ENCODE peak calls at places on chromosomes 4 and X, in seven cellular contexts. P is cardiac fibroblast, X is BE2C, G is upper lobe of right lung, W is adrenal gland, T is HL-60, D is thoracic aorta. U is an unnamed sample.

GRCh38 chrX:150692837-150693781 is at the start of gene MTMR1:
- DNase-seq in W (no peak), P (no peak), G (peak; percentile 74), T (no peak), X (peak; percentile 41), D (no peak), U (no peak)

GRCh38 chr4:5370286-5370685 is 319.0 kb downstream of the STK32B start:
- DNase-seq in X (no peak), G (no peak), P (no peak), D (no peak), W (no peak), T (no peak), U (peak; percentile 27)

GRCh38 chr4:61772116-61772515 is 572.0 kb downstream of the ADGRL3 start:
- DNase-seq in W (no peak), G (no peak), D (no peak), T (no peak), P (peak; percentile 18), X (no peak), U (no peak)

GRCh38 chr4:77152421-77152820 is 4.6 kb upstream of the CCNG2 start:
- DNase-seq in P (no peak), X (no peak), T (no peak), W (no peak), G (no peak), D (no peak), U (peak; percentile 8)

GRCh38 chr4:150867148-150867547 is 147.9 kb downstream of the LRBA start:
- DNase-seq in P (peak; percentile 91), G (no peak), W (peak; percentile 48), D (no peak), T (peak; percentile 66), X (peak; percentile 57), U (peak; percentile 84)

GRCh38 chr4:168722391-168722790 is 225.5 kb downstream of the PALLD start:
- DNase-seq in D (no peak), W (no peak), T (no peak), G (no peak), P (peak; percentile 51), X (no peak), U (no peak)

GRCh38 chr4:27684501-27685077 is 823.9 kb downstream of the STIM2 start:
- DNase-seq in D (no peak), W (peak; percentile 62), X (peak; percentile 60), T (peak; percentile 45), P (peak; percentile 62), G (peak; percentile 56), U (peak; percentile 61)

GRCh38 chrX:39253551-39253950 is 452.3 kb downstream of the MID1IP1 start:
- DNase-seq in W (no peak), X (no peak), P (no peak), T (no peak), D (no peak), G (no peak), U (no peak)

GRCh38 chr4:16508968-16509367 is 282.7 kb upstream of the TAPT1 start:
- DNase-seq in T (no peak), G (no peak), P (peak; percentile 27), X (no peak), D (no peak), W (no peak), U (no peak)

GRCh38 chrX:109484886-109485285 is 3.0 kb upstream of the GUCY2F start:
- DNase-seq in D (no peak), X (no peak), P (no peak), T (no peak), W (no peak), G (no peak), U (no peak)

GRCh38 chrX:38878674-38879375 is 77.6 kb downstream of the MID1IP1 start:
- DNase-seq in T (no peak), P (no peak), G (no peak), W (no peak), D (no peak), X (no peak), U (no peak)

GRCh38 chrX:40132751-40133150 is 35.0 kb upstream of the BCOR start:
- DNase-seq in W (peak; percentile 89), P (peak; percentile 87), X (no peak), G (no peak), T (no peak), D (peak; percentile 55), U (peak; percentile 87)

GRCh38 chr4:70313736-70314135 is 21.0 kb upstream of the CABS1 start:
- DNase-seq in X (no peak), P (no peak), T (no peak), G (no peak), D (no peak), W (no peak), U (no peak)

GRCh38 chrX:119467433-119467832 is 811 bp upstream of the SLC25A5 start:
- DNase-seq in X (no peak), T (no peak), W (no peak), P (no peak), G (no peak), D (no peak), U (no peak)

GRCh38 chr4:36399762-36400353 is 118.4 kb downstream of the DTHD1 start:
- DNase-seq in T (peak; percentile 32), D (no peak), G (no peak), X (no peak), P (peak; percentile 18), W (peak; percentile 38), U (peak; percentile 2)

GRCh38 chrX:99717716-99718115 is 692.4 kb downstream of the PCDH19 start:
- DNase-seq in G (no peak), P (no peak), T (no peak), D (no peak), W (no peak), X (no peak), U (no peak)

GRCh38 chr4:150886597-150886996 is 128.5 kb downstream of the LRBA start:
- DNase-seq in W (no peak), P (peak; percentile 34), G (no peak), X (no peak), T (no peak), D (no peak), U (peak; percentile 71)

GRCh38 chrX:10636337-10636736 is 16.0 kb upstream of the MID1 start:
- DNase-seq in G (no peak), X (peak; percentile 32), W (peak; percentile 55), T (no peak), P (peak; percentile 79), D (no peak), U (peak; percentile 74)

GRCh38 chr4:8538703-8539567 is 41.3 kb upstream of the GPR78 start:
- DNase-seq in D (no peak), G (peak; percentile 53), W (peak; percentile 92), X (no peak), P (peak; percentile 84), T (no peak), U (peak; percentile 93)

DNA sequence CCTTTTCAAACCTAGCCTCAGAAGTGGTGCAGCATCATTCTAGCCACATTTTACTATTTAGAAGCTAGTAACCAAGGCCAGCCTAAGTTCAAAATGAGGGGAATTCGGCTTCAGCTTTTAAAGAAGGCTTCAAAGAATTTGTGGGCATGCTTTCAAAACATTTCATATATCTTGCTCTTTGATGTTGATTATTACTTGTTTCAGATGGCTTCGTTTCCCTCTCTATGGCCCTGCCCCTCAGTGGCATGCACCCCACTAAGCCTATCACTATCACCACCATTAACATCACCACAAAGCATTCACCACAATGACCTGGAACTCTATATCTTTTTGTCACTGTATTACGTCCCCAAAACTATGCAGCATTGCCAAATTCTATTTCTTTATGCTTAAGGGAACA is 51.2 kb upstream of the FAM47B start:
- DNase-seq in P (no peak), X (no peak), G (no peak), D (no peak), W (no peak), T (no peak), U (no peak)
- H3K4me3 ChIP-seq in P (no peak overlapping the region), X (no peak overlapping the region), G (no peak overlapping the region), D (no peak overlapping the region), W (no peak overlapping the region), T (no peak overlapping the region), U (no peak overlapping the region)

GRCh38 chrX:20455001-20455400 is 188.3 kb upstream of the RPS6KA3 start:
- DNase-seq in G (no peak), W (no peak), T (no peak), X (no peak), D (no peak), P (peak; percentile 9), U (peak; percentile 36)

GRCh38 chrX:20456971-20457370 is 190.3 kb upstream of the RPS6KA3 start:
- DNase-seq in D (no peak), T (no peak), W (no peak), G (no peak), P (no peak), X (no peak), U (no peak)

GRCh38 chrX:20452487-20452886 is 185.8 kb upstream of the RPS6KA3 start:
- DNase-seq in D (no peak), X (no peak), P (no peak), W (no peak), T (no peak), G (no peak), U (no peak)

GRCh38 chrX:20451936-20452335 is 185.2 kb upstream of the RPS6KA3 start:
- DNase-seq in P (no peak), T (no peak), W (no peak), X (no peak), D (no peak), G (no peak), U (no peak)

DNA sequence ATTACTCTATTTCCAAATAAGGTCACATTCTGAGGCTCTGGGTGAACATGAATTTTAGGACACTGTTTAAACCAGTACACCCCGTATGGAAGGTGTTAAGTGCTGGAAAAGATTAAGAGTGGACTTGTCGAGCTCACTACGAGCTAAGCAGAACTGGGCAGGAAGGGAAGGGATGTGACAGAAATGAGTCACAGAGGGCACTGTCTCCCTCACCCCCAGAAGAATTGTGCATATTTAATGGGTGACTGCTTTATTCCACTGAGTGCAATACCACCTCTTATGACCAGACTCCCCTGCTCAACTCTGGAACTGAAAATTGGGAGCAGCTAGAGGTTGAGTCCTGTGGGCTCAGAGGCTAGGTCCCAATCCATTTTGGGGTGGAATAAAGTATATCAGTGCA is 187.4 kb upstream of the RPS6KA3 start:
- DNase-seq in W (no peak), D (no peak), T (no peak), X (no peak), P (peak; percentile 30), G (no peak), U (peak; percentile 18)
- TF ChIP-seq CTCF in W (no peak), D (no peak), T (no peak), X (no peak), P (no peak), G (no peak), U (no peak)

DNA sequence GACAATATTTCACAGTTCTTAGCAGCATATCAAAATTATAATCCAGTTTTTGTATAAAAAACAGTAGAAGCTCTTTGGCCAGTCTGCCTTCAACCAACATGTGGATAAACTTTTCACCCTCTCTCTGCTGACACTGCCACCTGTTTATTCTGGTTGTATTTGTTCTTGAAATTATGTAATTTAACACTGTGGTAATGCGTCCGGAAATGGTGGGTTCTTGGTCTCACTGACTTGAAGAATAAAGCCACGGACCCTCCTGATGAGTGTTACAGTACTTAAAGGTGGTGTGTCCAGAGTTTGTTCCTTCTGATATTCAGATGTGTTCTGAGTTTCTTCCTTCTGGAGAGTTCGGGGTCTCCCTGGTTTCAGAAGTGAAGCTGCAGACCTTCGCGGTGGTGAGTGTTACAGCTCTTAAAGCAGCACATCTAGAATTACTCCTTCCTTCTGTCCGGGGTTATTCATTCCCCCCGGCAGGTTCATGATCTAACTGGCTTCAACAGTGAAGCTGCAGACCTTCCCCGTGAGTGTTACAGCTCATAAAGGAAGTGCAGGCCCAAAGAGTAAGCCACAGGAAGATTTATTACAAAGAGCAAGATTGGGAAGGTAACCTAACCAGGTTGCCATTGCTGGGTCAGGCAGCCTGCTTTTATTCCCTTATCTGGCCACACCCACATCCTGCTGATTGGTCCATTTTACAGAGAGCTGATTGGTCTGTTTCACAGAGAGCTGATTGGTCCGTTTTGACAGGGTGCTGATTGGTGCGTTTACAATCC is 15.7 kb downstream of the FAM184B start:
- DNase-seq in G (no peak), X (no peak), T (no peak), P (no peak), W (no peak), D (no peak), U (no peak)
- H3K4me3 ChIP-seq in G (no peak overlapping the region), X (no peak overlapping the region), T (no peak overlapping the region), P (no peak overlapping the region), W (no peak overlapping the region), D (no peak overlapping the region), U (no peak overlapping the region)

GRCh38 chrX:29478336-29479069 is 736.9 kb upstream of the MAGEB2 start:
- DNase-seq in D (no peak), G (no peak), W (peak; percentile 30), X (peak; percentile 3), T (peak; percentile 13), P (peak; percentile 50), U (peak; percentile 45)
- TF ChIP-seq CTCF in D (peak; percentile 31), G (peak; percentile 49), W (peak; percentile 27), X (peak; percentile 36), T (peak; percentile 36), P (peak; percentile 58), U (peak; percentile 65)

U was measured in fibroblast of mammary gland.